ENCODE peak calls at places on chromosome 1, in nine cellular contexts. W is HCEC 1CT; P is stimulated activated CD4-positive, alpha-beta T cell treated with anti-CD3 and anti-CD28 coated beads, Interleukin-2, amount 100 ng/mL, for 4 hours; Q is upper lobe of right lung; C is NCI-H524; R is HTR-8/SVneo; N is NCI-H2081; T is GM03348; V is neural progenitor cell. F is an unnamed sample.
A peak's percentile ranks its signal among the peaks of the same experiment; 100 is the strongest.

GRCh38 chr1:24209097-24209496 is 22.0 kb upstream of the IFNLR1 start:
- DNase-seq in Q (no peak), P (no peak), V (no peak), C (no peak), N (no peak), R (no peak), T (no peak), W (no peak), F (no peak)

GRCh38 chr1:215002471-215002870 is 80.1 kb upstream of the KCNK2 start:
- DNase-seq in N (no peak), T (peak; percentile 72), P (no peak), Q (no peak), V (no peak), C (no peak), R (no peak), W (peak; percentile 48), F (no peak)

GRCh38 chr1:224745924-224746323 is 129.8 kb downstream of the CNIH3 start:
- DNase-seq in R (no peak), Q (no peak), P (no peak), T (no peak), N (no peak), C (no peak), V (no peak), W (no peak), F (no peak)

GRCh38 chr1:44822981-44823451 is 14.7 kb downstream of the BTBD19 start:
- DNase-seq in N (no peak), W (no peak), R (no peak), P (no peak), T (no peak), C (no peak), Q (no peak), V (no peak), F (no peak)

GRCh38 chr1:214404154-214404553 is 123.2 kb downstream of the SMYD2 start:
- DNase-seq in R (peak; percentile 53), V (no peak), C (no peak), N (no peak), P (no peak), Q (no peak), W (peak; percentile 71), T (peak; percentile 64), F (no peak)

GRCh38 chr1:5525597-5526384 is 466.4 kb downstream of the NPHP4 start:
- DNase-seq in Q (no peak), V (no peak), W (no peak), P (no peak), C (no peak), N (no peak), R (no peak), T (no peak), F (no peak)

GRCh38 chr1:245500546-245500945 is 345.8 kb downstream of the KIF26B start:
- DNase-seq in N (no peak), R (peak; percentile 32), V (no peak), W (peak; percentile 55), P (no peak), C (no peak), Q (no peak), T (peak; percentile 92), F (no peak)

GRCh38 chr1:203089651-203090045 is 3.8 kb upstream of the MYOG start:
- DNase-seq in R (no peak), T (no peak), P (no peak), W (no peak), V (peak; percentile 45), N (no peak), C (peak; percentile 75), Q (no peak), F (no peak)

GRCh38 chr1:25657121-25657521 is 40.5 kb downstream of the MAN1C1 start:
- DNase-seq in C (no peak), P (no peak), T (no peak), R (no peak), V (no peak), N (no peak), W (no peak), Q (peak; percentile 29), F (no peak)

GRCh38 chr1:180515857-180516388 is 13.5 kb upstream of the ACBD6 start:
- DNase-seq in Q (no peak), N (peak; percentile 85), C (peak; percentile 57), W (peak; percentile 68), V (peak; percentile 89), P (peak; percentile 33), R (peak; percentile 83), T (peak; percentile 84), F (peak; percentile 51)

F was measured in activated gamma-delta T cell treated with Interleukin-2 at 50 U/mL for 16 hours.